ENCODE peak calls at places on chromosomes 13 and 19, in nine cellular contexts. O, E, S, D, T, P, M, Y and A are unnamed samples.

GRCh38 chr13:32901994-32902780 is 114.0 kb upstream of the KL start:
- DNase-seq in Y (no peak), S (no peak), T (no peak), O (no peak), E (no peak), P (no peak), D (no peak), M (no peak), A (no peak)

GRCh38 chr13:46134961-46135522 is 30.2 kb upstream of the CPB2 start:
- DNase-seq in O (no peak), T (no peak), M (peak; percentile 83), Y (no peak), E (no peak), P (no peak), S (peak; percentile 78), D (peak; percentile 9), A (no peak)

GRCh38 chr13:33022986-33023385 is 6.8 kb downstream of the KL start:
- DNase-seq in D (no peak), S (no peak), M (no peak), Y (no peak), P (no peak), O (no peak), E (no peak), T (no peak), A (no peak)

GRCh38 chr13:77374786-77375185 is 47.9 kb upstream of the MYCBP2 start:
- DNase-seq in P (no peak), T (no peak), M (no peak), S (no peak), D (no peak), E (no peak), O (no peak), Y (no peak), A (no peak)

GRCh38 chr13:78326608-78327007 is 276.7 kb downstream of the POU4F1 start:
- DNase-seq in T (no peak), E (no peak), S (no peak), O (no peak), D (peak; percentile 46), Y (no peak), M (no peak), P (no peak), A (no peak)

GRCh38 chr13:102846261-102847015 is 606 bp downstream of the ERCC5 start:
- DNase-seq in D (peak; percentile 41), P (no peak), M (peak; percentile 41), E (peak; percentile 72), S (peak; percentile 21), Y (peak; percentile 66), T (peak; percentile 49), O (no peak), A (peak; percentile 68)

GRCh38 chr13:101942038-101942437 is 459.8 kb downstream of the FGF14 start:
- DNase-seq in P (no peak), Y (no peak), O (peak; percentile 54), S (peak; percentile 7), T (peak; percentile 4), M (peak; percentile 13), E (no peak), D (peak; percentile 59), A (peak; percentile 14)

GRCh38 chr13:110546933-110547332 is 14.6 kb downstream of the RAB20 start:
- DNase-seq in O (no peak), P (peak; percentile 65), D (peak; percentile 89), Y (no peak), S (peak; percentile 80), T (peak; percentile 97), M (peak; percentile 95), E (peak; percentile 87), A (peak; percentile 96)

GRCh38 chr19:38663957-38664502 is 16.6 kb downstream of the ACTN4 start:
- DNase-seq in M (peak; percentile 61), Y (peak; percentile 57), T (no peak), S (no peak), O (no peak), D (no peak), P (peak; percentile 45), E (no peak), A (no peak)

GRCh38 chr13:36769126-36769525 is 49.9 kb upstream of the RFXAP start:
- DNase-seq in P (no peak), D (no peak), T (no peak), Y (no peak), S (no peak), M (no peak), E (no peak), O (no peak), A (no peak)

GRCh38 chr19:55454787-55455243 is 6.6 kb downstream of the ISOC2 start:
- DNase-seq in M (peak; percentile 31), S (peak; percentile 34), E (no peak), P (no peak), T (peak; percentile 46), Y (peak; percentile 62), O (no peak), D (peak; percentile 25), A (peak; percentile 30)

GRCh38 chr19:14162871-14163297 is 26.5 kb upstream of the ASF1B start:
- DNase-seq in Y (no peak), E (no peak), D (no peak), O (no peak), M (no peak), P (no peak), S (no peak), T (no peak), A (no peak)

GRCh38 chr13:29908411-29908810 is 58.0 kb upstream of the UBL3 start:
- DNase-seq in O (no peak), P (peak; percentile 55), Y (no peak), T (peak; percentile 56), M (no peak), E (no peak), S (no peak), D (peak; percentile 78), A (no peak)

GRCh38 chr19:12825259-12826131 is 8.9 kb downstream of the RTBDN start:
- DNase-seq in M (peak; percentile 39), Y (no peak), S (no peak), E (no peak), O (no peak), D (no peak), P (no peak), T (peak; percentile 73), A (no peak)

DNA sequence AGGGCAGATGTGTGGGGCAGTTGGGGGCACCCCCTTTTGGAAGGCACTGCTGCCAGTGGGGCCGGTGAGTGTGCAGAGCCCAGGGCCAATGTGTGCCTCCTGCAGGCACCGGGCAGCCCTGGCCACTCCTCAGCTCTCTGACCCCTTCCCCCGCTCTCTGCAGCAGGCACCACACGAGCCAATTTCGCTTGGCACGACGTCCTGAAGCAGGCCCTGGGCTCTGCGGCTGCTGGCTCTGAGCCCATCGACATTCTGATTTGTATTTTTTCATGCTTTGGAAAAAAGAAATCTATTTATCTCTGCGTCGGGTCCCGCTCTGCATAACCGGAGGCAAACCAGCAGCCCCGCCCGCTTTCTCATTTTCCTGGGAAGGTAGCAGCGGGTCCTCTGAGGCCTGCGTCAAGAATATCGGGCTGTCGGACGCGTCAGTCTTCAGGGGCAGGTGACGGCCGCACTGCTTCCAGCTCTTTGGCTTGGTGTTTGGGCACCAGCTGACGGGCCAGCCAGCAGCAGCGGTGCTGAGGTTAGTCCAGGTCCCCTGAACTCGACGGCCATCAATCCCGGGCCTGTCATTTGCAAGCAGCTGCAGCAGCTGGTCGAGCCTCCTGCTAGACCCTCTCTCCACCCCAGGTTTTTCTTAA is 134.3 kb downstream of the KDM4B start:
- DNase-seq in S (no peak), Y (no peak), M (peak; percentile 94), T (peak; percentile 54), D (peak; percentile 67), E (no peak), O (no peak), P (peak; percentile 32), A (no peak)
- H3K27ac ChIP-seq in S (no peak overlapping the region), Y (no peak overlapping the region), M (peak overlapping the region; percentile 95), T (peak overlapping the region; percentile 26), D (no peak overlapping the region), E (no peak overlapping the region), O (no peak overlapping the region), P (peak overlapping the region; percentile 41), A (no peak overlapping the region)

GRCh38 chr19:49929121-49929610 is at the start of the genes ATF5 and NUP62:
- DNase-seq in O (peak; percentile 92), M (peak; percentile 86), D (peak; percentile 84), Y (peak; percentile 94), P (peak; percentile 80), S (peak; percentile 80), E (peak; percentile 95), T (peak; percentile 87), A (peak; percentile 89)
- H3K4me1 ChIP-seq in O (peaks cover 7% of the 10 kb centered on the region), M (peaks cover 22% of the 10 kb centered on the region), D (peaks cover 9% of the 10 kb centered on the region), Y (peaks cover 46% of the 10 kb centered on the region), P (peaks cover 49% of the 10 kb centered on the region), S (peaks cover 27% of the 10 kb centered on the region), E (peaks cover 9% of the 10 kb centered on the region), T (peaks cover 3% of the 10 kb centered on the region), A (peaks cover 8% of the 10 kb centered on the region)

DNA sequence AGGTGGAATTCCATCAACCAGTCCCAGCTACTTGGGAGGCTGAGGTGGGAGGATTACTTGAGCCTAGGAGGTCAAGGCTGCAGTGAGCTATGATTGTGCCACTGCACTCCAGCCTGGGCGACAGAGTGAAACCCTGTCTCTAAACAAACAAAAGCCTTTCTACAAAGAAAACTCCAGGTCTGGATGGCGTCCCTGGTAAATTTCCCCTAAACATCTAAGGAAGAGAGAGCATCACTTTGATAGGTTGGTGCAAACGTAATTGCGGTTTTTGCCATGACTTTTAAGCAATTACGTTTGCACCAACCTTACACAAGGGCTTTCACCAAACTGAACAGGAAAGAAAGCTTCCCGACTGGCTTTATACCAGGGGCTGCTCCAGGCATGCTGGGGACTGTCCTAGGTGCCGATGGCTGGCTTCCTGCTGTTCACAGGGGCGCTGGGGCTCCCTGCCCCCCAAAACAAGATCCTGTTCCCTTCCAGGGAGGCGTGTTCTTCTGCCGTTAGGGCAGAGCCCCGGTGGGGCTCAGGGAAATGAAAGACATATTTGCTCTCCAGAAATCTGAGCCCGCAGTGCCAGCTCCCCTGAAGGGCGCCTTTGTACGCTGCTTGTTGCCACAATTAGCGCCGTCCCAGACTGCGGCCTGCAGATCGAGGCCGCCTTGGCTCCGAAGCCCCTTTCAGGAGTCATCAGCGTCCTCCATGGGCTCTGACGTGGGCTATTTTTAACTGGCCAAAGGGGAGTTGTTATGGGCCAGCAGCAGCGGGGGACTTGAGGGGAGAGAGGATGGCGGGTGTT is 38.7 kb upstream of the KLF2 start:
- DNase-seq in E (no peak), D (no peak), P (no peak), S (no peak), T (peak; percentile 10), O (peak; percentile 8), Y (no peak), M (peak; percentile 41), A (no peak)
- H3K27ac ChIP-seq in E (peak overlapping the region; percentile 97), D (no peak overlapping the region), P (peak overlapping the region; percentile 86), S (no peak overlapping the region), T (peak overlapping the region; percentile 81), O (no peak overlapping the region), Y (no peak overlapping the region), M (no peak overlapping the region), A (peak overlapping the region; percentile 40)

GRCh38 chr19:18521692-18522123 is at the start of gene ELL:
- DNase-seq in Y (no peak), P (no peak), T (no peak), O (no peak), M (no peak), E (no peak), S (no peak), D (no peak), A (peak; percentile 12)

GRCh38 chr19:18522124-18522861 is 423 bp upstream of the ELL start:
- DNase-seq in D (peak; percentile 100), Y (peak; percentile 100), P (peak; percentile 100), E (peak; percentile 100), S (peak; percentile 99), T (peak; percentile 100), M (peak; percentile 100), O (peak; percentile 100), A (peak; percentile 100)

GRCh38 chr19:18520848-18521691 is 800 bp downstream of the ELL start:
- DNase-seq in D (no peak), O (peak; percentile 26), T (peak; percentile 25), M (peak; percentile 41), S (no peak), Y (peak; percentile 58), P (no peak), E (peak; percentile 77), A (peak; percentile 31)

GRCh38 chr19:18518639-18519038 is 3.2 kb downstream of the ELL start:
- DNase-seq in E (no peak), M (no peak), P (no peak), T (no peak), Y (no peak), D (no peak), O (no peak), S (peak; percentile 75), A (no peak)

GRCh38 chr19:18519962-18520847 is 1.7 kb downstream of the ELL start:
- DNase-seq in T (peak; percentile 81), Y (peak; percentile 74), M (peak; percentile 88), S (peak; percentile 95), D (peak; percentile 74), O (peak; percentile 39), E (peak; percentile 83), P (no peak), A (peak; percentile 91)
- H3K4me1 ChIP-seq in T (peaks cover 23% of the 10 kb centered on the region), Y (peaks cover 27% of the 10 kb centered on the region), M (peaks cover 47% of the 10 kb centered on the region), S (peaks cover 71% of the 10 kb centered on the region), D (peaks cover 10% of the 10 kb centered on the region), O (peaks cover 13% of the 10 kb centered on the region), E (peaks cover 37% of the 10 kb centered on the region), P (peaks cover 53% of the 10 kb centered on the region), A (peaks cover 9% of the 10 kb centered on the region)